ENCODE peak calls at places on chromosomes 16 and 17, in ten cellular contexts. S is activated CD4-positive, alpha-beta T cell treated with anti-CD3 and anti-CD28 coated beads, Interleukin-2, amount 10 ng/mL, durations not matched to agents 7 days and 5 days; W is Right ventricle myocardium superior; K is cardiac muscle cell; G is activated T-cell treated with anti-CD3 and anti-CD28 coated beads for 1 hour; U is astrocyte of the hippocampus; L is fibroblast of pulmonary artery; V is activated CD4-positive, CD25-positive, alpha-beta regulatory T cell; I is naive thymus-derived CD8-positive, alpha-beta T cell; D is ovary. N is an unnamed sample.

GRCh38 chr17:58341861-58342475 is 10.0 kb downstream of the SUPT4H1 start:
- DNase-seq in G (no peak), S (no peak), K (no peak), I (no peak), V (no peak), L (no peak), D (no peak), U (no peak), W (no peak), N (no peak)

GRCh38 chr17:63402808-63403207 is 43.3 kb downstream of the CYB561 start:
- DNase-seq in I (no peak), G (no peak), K (peak), S (no peak), V (no peak), D (no peak), U (peak), W (no peak), L (peak), N (no peak)

GRCh38 chr17:13793951-13794350 is 192.2 kb upstream of the HS3ST3A1 start:
- DNase-seq in S (no peak), V (no peak), U (no peak), I (no peak), L (no peak), D (no peak), K (no peak), G (no peak), W (no peak), N (no peak)

GRCh38 chr17:31281061-31281460 is 16.0 kb downstream of the OMG start:
- DNase-seq in D (no peak), G (no peak), K (no peak), S (no peak), I (no peak), W (no peak), V (no peak), U (no peak), L (no peak), N (no peak)

GRCh38 chr17:20613905-20614304 is 34.4 kb downstream of the CDRT15L2 start:
- DNase-seq in W (no peak), L (no peak), D (no peak), I (no peak), V (no peak), U (no peak), S (no peak), K (no peak), G (no peak), N (no peak)

GRCh38 chr17:78299052-78299451 is 60.8 kb downstream of the SOCS3 start:
- DNase-seq in G (no peak), K (no peak), L (no peak), U (no peak), S (no peak), W (no peak), D (no peak), V (no peak), I (no peak), N (no peak)

GRCh38 chr16:54931757-54932660 is 1.3 kb downstream of the IRX5 start:
- DNase-seq in D (no peak), V (no peak), U (peak), S (no peak), I (no peak), L (no peak), G (no peak), W (no peak), K (no peak), N (no peak)

GRCh38 chr17:68305132-68305531 is 13.8 kb downstream of the ARSG start:
- DNase-seq in V (no peak), W (no peak), I (no peak), L (peak), U (no peak), K (no peak), S (no peak), D (no peak), G (no peak), N (no peak)

N was measured in left lung.